ENCODE peak calls at places on chromosome 6, in six cellular contexts. G, S, V, D, J and O are unnamed samples.

GRCh38 chr6:142926494-142927273 is 18.3 kb downstream of the HIVEP2 start:
- DNase-seq in G (peak; percentile 75), S (peak; percentile 80), D (peak; percentile 75), J (peak; percentile 87), V (peak; percentile 61), O (peak; percentile 74)

GRCh38 chr6:109351231-109352132 is 30.8 kb downstream of the CD164 start:
- DNase-seq in D (no peak), J (no peak), G (no peak), V (peak; percentile 32), S (peak; percentile 46), O (no peak)

GRCh38 chr6:34355889-34356288 is 36.6 kb downstream of the NUDT3 start:
- DNase-seq in D (no peak), G (no peak), S (no peak), J (no peak), V (no peak), O (no peak)

GRCh38 chr6:1940381-1940780 is 305.0 kb downstream of the GMDS start:
- DNase-seq in G (no peak), D (no peak), V (no peak), S (no peak), J (no peak), O (no peak)

GRCh38 chr6:63394656-63395308 is 75.0 kb upstream of the LGSN start:
- DNase-seq in J (no peak), D (no peak), S (no peak), V (no peak), G (no peak), O (no peak)

GRCh38 chr6:125957845-125958244 is 1.3 kb downstream of the HINT3 start:
- DNase-seq in S (peak; percentile 62), V (peak; percentile 76), G (no peak), J (no peak), D (no peak), O (no peak)

GRCh38 chr6:72916906-72917305 is 295.0 kb downstream of the KCNQ5 start:
- DNase-seq in J (no peak), S (no peak), V (no peak), G (no peak), D (no peak), O (no peak)

GRCh38 chr6:99353126-99353525 is 3.7 kb upstream of the FAXC start:
- DNase-seq in S (no peak), J (no peak), G (no peak), V (no peak), D (peak; percentile 79), O (no peak)

GRCh38 chr6:232896-233640 is 59.2 kb upstream of the DUSP22 start:
- DNase-seq in V (no peak), D (no peak), S (no peak), J (no peak), G (no peak), O (no peak)

GRCh38 chr6:236519-236918 is 55.8 kb upstream of the DUSP22 start:
- DNase-seq in G (no peak), V (no peak), D (no peak), S (no peak), J (no peak), O (no peak)

GRCh38 chr6:231779-232178 is 60.5 kb upstream of the DUSP22 start:
- DNase-seq in J (no peak), S (no peak), G (no peak), D (no peak), V (no peak), O (no peak)

GRCh38 chr6:234706-235372 is 57.4 kb upstream of the DUSP22 start:
- DNase-seq in S (no peak), D (no peak), G (no peak), J (no peak), V (no peak), O (no peak)

DNA sequence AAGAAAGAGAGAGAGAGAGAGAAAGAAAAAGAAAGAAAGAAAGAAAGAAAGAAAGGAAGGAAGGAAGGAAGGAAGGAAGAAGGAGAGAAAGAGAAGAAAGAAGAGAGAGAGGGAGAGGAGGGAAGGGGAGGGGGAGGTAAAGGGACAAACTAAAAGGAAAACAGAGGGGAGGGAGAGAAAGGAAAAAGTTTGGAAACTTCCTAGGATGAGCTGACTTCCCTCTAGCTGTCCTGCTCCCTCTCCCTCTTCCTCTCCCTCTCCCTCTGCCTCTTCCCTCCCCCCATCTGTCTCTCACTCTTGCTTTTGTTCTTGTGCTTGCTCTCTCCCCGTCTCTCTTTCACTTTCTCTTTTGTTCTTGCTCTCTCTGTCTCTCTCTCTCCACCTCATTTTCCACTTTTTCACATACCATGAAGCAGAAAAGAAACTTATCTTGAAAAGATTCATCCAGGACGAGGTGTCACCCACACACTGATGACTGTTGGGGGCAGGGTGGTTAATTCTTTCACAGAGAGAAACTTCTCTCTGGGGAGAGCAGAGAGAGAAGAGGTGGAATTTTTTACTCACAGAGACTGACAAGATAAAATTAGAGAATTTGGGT is 56.4 kb upstream of the DUSP22 start:
- DNase-seq in G (no peak), J (peak; percentile 39), S (no peak), D (no peak), V (peak; percentile 19), O (no peak)
- H3K27ac ChIP-seq in G (no peak overlapping the region), J (peak overlapping the region; percentile 44), S (peak overlapping the region; percentile 4), D (no peak overlapping the region), V (no peak overlapping the region), O (peak overlapping the region; percentile 30)

GRCh38 chr6:154166140-154166539 is 127.1 kb downstream of the OPRM1 start:
- DNase-seq in V (no peak), J (no peak), D (no peak), G (no peak), S (peak; percentile 16), O (no peak)

GRCh38 chr6:154164397-154164796 is 125.4 kb downstream of the OPRM1 start:
- DNase-seq in D (no peak), V (no peak), S (peak; percentile 72), G (peak; percentile 16), J (no peak), O (no peak)

GRCh38 chr6:154165488-154165887 is 126.4 kb downstream of the OPRM1 start:
- DNase-seq in G (no peak), V (no peak), S (no peak), J (no peak), D (no peak), O (no peak)

GRCh38 chr6:154167163-154167562 is 128.1 kb downstream of the OPRM1 start:
- DNase-seq in G (no peak), S (peak; percentile 13), D (no peak), J (no peak), V (no peak), O (no peak)

DNA sequence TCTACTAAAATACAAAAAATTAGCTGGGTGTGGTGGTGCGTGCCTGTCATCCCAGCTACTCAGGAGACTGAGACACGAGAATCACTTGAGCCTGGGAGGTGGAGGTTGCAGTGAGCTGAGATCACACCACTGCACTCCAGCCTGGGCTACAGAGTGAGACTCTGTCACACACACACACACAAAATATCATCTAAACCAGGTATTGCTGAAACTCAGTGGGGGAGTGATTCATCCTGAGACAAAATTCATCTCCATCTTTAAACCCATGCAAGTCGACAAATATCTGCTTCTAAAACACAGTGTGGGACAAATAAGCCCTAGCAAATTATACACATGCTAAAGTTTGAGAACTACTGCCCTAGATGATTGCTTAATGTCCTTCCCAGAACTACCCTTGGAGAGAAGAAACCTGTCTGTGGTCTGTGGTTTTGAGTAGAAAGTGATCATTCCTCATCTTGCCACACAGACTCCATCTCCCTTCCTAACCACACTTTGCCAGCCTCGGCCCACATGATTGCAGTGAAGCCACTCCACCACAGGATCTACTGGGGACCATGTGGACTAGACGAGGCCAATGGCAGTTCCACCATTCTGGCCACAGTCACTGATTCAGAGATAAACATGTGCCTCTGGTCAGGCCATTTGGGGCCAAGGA is 130.3 kb downstream of the OPRM1 start:
- DNase-seq in S (no peak), V (peak; percentile 29), D (no peak), G (no peak), J (no peak), O (no peak)
- H3K9me3 ChIP-seq in S (no peaks in the 10 kb centered on the region), V (no peaks in the 10 kb centered on the region), D (no peaks in the 10 kb centered on the region), G (no peaks in the 10 kb centered on the region), J (no peaks in the 10 kb centered on the region), O (no peaks in the 10 kb centered on the region)

GRCh38 chr6:41650120-41650519 is 11.9 kb downstream of the MDFI start:
- DNase-seq in S (no peak), D (no peak), J (no peak), V (no peak), G (no peak), O (no peak)

GRCh38 chr6:41647061-41647511 is 8.8 kb downstream of the MDFI start:
- DNase-seq in J (no peak), V (no peak), G (no peak), S (no peak), D (no peak), O (no peak)

GRCh38 chr6:41649596-41649995 is 11.3 kb downstream of the MDFI start:
- DNase-seq in S (no peak), J (no peak), V (no peak), G (no peak), D (no peak), O (no peak)

GRCh38 chr6:41648070-41648585 is 9.9 kb downstream of the MDFI start:
- DNase-seq in D (no peak), G (no peak), V (no peak), S (no peak), J (no peak), O (no peak)

DNA sequence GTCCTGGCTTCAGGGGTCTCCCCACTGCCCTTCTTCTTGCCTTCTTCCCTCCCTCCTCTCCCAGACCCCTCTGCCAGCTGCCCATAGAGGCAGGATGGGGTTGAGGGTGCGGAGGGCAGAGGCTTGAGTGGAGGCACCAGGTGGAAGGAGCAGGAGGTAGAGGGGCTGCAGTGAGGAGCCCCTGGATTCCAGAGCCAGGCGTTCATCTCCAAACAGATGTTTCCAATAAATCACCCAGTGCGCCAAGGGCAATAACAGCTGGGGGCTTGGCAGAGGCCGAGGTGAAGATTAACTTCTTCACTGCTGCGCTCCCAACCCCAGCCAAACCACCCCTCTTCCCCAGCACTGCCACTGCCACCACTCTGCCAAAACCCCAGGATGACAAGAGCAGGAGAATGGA is 10.7 kb downstream of the MDFI start:
- DNase-seq in J (no peak), S (no peak), D (no peak), V (no peak), G (no peak), O (no peak)
- H3K27ac ChIP-seq in J (no peak overlapping the region), S (no peak overlapping the region), D (no peak overlapping the region), V (no peak overlapping the region), G (no peak overlapping the region), O (no peak overlapping the region)

GRCh38 chr6:170043881-170044790 is 246.7 kb downstream of the DLL1 start:
- DNase-seq in D (no peak), V (peak; percentile 1), G (no peak), S (no peak), J (no peak), O (no peak)

GRCh38 chr6:170042086-170042485 is 248.8 kb downstream of the DLL1 start:
- DNase-seq in J (no peak), G (no peak), S (no peak), V (no peak), D (no peak), O (no peak)

GRCh38 chr6:170044836-170045562 is 245.9 kb downstream of the DLL1 start:
- DNase-seq in S (no peak), V (no peak), J (no peak), D (no peak), G (no peak), O (no peak)

GRCh38 chr6:170042596-170043118 is 248.2 kb downstream of the DLL1 start:
- DNase-seq in G (no peak), J (no peak), S (no peak), V (no peak), D (no peak), O (no peak)

DNA sequence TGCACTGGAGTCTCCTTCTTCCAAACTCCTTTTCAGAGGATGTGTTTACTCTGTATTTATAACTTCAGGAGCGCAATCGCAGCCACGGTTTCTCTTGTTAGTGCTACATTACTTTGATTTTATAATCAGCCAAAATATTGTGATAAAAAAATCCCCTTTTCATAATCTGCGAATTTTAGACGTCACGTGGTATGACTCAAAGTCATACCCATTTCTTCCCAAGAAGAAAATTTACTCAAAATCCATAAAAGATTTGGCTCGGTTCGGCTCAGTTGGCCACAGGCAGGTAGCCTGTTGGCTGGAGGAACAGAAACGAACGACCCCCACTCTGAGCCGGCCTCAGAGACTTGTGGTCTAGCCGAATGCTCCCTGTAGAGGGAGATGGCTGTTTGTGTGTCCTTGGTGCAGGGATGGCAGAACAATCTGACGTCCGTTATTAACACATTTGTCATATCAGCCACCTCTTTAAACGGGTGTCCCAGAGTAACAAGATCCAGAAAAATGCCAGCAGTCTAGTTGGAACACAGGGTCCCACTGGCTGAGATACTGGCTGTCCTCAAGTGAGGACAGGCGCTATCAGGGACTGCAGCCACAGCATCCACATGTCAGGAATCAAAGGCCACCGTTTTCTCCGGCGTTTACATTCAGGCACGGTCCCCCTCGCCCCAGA is 247.6 kb downstream of the DLL1 start:
- DNase-seq in J (no peak), D (peak; percentile 14), S (no peak), G (no peak), V (no peak), O (no peak)
- H3K9me3 ChIP-seq in J (no peaks in the 10 kb centered on the region), D (no peaks in the 10 kb centered on the region), S (no peaks in the 10 kb centered on the region), G (no peaks in the 10 kb centered on the region), V (no peaks in the 10 kb centered on the region), O (no peaks in the 10 kb centered on the region)